ENCODE peak calls at places on chromosomes 4 and X, in ten cellular contexts. E is A549; S is IMR-90; U is cardiac muscle cell; G is heart right ventricle; Q is H1; I is CD8-positive, alpha-beta memory T cell; Y is body of pancreas; L is pancreas; O is left ventricle myocardium inferior. N is an unnamed sample.

GRCh38 chr4:28357985-28358384 is 1497.3 kb downstream of the STIM2 start:
- DNase-seq in E (peak; percentile 7), S (peak; percentile 39), U (no peak), G (no peak), Q (no peak), I (no peak), Y (no peak), L (no peak), O (no peak), N (peak; percentile 31)

GRCh38 chr4:172202480-172203076 is 389.4 kb downstream of the GALNTL6 start:
- DNase-seq in E (peak; percentile 59), S (peak; percentile 18), U (peak; percentile 22), G (no peak), Q (no peak), I (no peak), Y (no peak), L (no peak), O (no peak), N (peak; percentile 16)

GRCh38 chrX:106615041-106615440 is 3.3 kb downstream of the RADX start:
- DNase-seq in E (no peak), S (no peak), U (no peak), G (no peak), Q (no peak), I (no peak), Y (no peak), L (no peak), O (no peak), N (no peak)

GRCh38 chr4:24973471-24974251 is 57.1 kb downstream of the LGI2 start:
- DNase-seq in E (peak; percentile 48), S (peak; percentile 14), U (no peak), G (peak; percentile 51), Q (no peak), I (no peak), Y (no peak), L (no peak), O (peak; percentile 41), N (no peak)

GRCh38 chrX:46953137-46953527 is 40.9 kb downstream of the JADE3 start:
- DNase-seq in E (no peak), S (no peak), U (no peak), G (no peak), Q (no peak), I (no peak), Y (no peak), L (no peak), O (no peak), N (no peak)

GRCh38 chrX:150683536-150684146 is 9.6 kb upstream of the MTMR1 start:
- DNase-seq in E (peak; percentile 50), S (peak; percentile 33), U (peak; percentile 35), G (no peak), Q (no peak), I (no peak), Y (no peak), L (no peak), O (no peak), N (no peak)

GRCh38 chrX:267771-268261 is 13.4 kb upstream of the PLCXD1 start:
- DNase-seq in E (no peak), S (no peak), U (no peak), G (no peak), Q (no peak), I (no peak), Y (no peak), L (peak; percentile 42), O (peak; percentile 10), N (no peak)

GRCh38 chr4:148043990-148044645 is 312.2 kb downstream of the ARHGAP10 start:
- DNase-seq in E (no peak), S (no peak), U (no peak), G (peak; percentile 72), Q (no peak), I (no peak), Y (no peak), L (no peak), O (peak; percentile 76), N (no peak)

GRCh38 chrX:3548743-3549441 is 164.6 kb downstream of the PRKX start:
- DNase-seq in E (peak; percentile 58), S (peak; percentile 79), U (peak; percentile 29), G (no peak), Q (no peak), I (no peak), Y (peak; percentile 10), L (no peak), O (no peak), N (no peak)

GRCh38 chrX:100248894-100249493 is 161.1 kb downstream of the PCDH19 start:
- DNase-seq in E (no peak), S (no peak), U (no peak), G (no peak), Q (no peak), I (no peak), Y (no peak), L (no peak), O (no peak), N (no peak)

GRCh38 chr4:139171878-139172691 is 4.9 kb downstream of the ELF2 start:
- DNase-seq in E (peak; percentile 35), S (peak; percentile 55), U (no peak), G (no peak), Q (no peak), I (no peak), Y (no peak), L (no peak), O (no peak), N (no peak)

GRCh38 chr4:181792641-181793612 is 450.3 kb upstream of the TENM3 start:
- DNase-seq in E (no peak), S (no peak), U (no peak), G (no peak), Q (no peak), I (no peak), Y (no peak), L (no peak), O (no peak), N (no peak)

GRCh38 chr4:185899833-185900232 is 87.8 kb upstream of the SORBS2 start:
- DNase-seq in E (no peak), S (no peak), U (no peak), G (no peak), Q (no peak), I (no peak), Y (no peak), L (no peak), O (no peak), N (no peak)

GRCh38 chr4:53696956-53697685 is 105.8 kb upstream of the LNX1 start:
- DNase-seq in E (no peak), S (no peak), U (no peak), G (no peak), Q (no peak), I (no peak), Y (no peak), L (no peak), O (no peak), N (no peak)
- H3K9me3 ChIP-seq in E (no peaks in the 10 kb centered on the region), S (no peaks in the 10 kb centered on the region), U (no peaks in the 10 kb centered on the region), G (peaks cover 6% of the 10 kb centered on the region), Q (no peaks in the 10 kb centered on the region), I (no peaks in the 10 kb centered on the region), Y (no peaks in the 10 kb centered on the region), L (no peaks in the 10 kb centered on the region), O (no peaks in the 10 kb centered on the region), N (no peaks in the 10 kb centered on the region)

GRCh38 chrX:54357414-54358377 is at the start of gene WNK3:
- DNase-seq in E (peak; percentile 48), S (peak; percentile 57), U (peak; percentile 88), G (peak; percentile 74), Q (peak; percentile 80), I (no peak), Y (peak; percentile 61), L (peak; percentile 71), O (peak; percentile 71), N (peak; percentile 82)
- H3K4me3 ChIP-seq in E (peak within 1 kb of the TSS; percentile 68), S (peak within 1 kb of the TSS; percentile 71), U (peak within 1 kb of the TSS; percentile 64), G (peak within 1 kb of the TSS; percentile 59), Q (peak within 1 kb of the TSS; percentile 68), I (peak within 1 kb of the TSS; percentile 56), Y (peak within 1 kb of the TSS; percentile 27), L (peak within 1 kb of the TSS; percentile 12), O (peak within 1 kb of the TSS; percentile 68), N (peak within 1 kb of the TSS; percentile 61)

GRCh38 chr4:37680089-37680488 is 6.1 kb downstream of the RELL1 start:
- DNase-seq in E (no peak), S (no peak), U (no peak), G (no peak), Q (no peak), I (no peak), Y (no peak), L (no peak), O (no peak), N (no peak)

GRCh38 chr4:37674446-37674845 is 11.7 kb downstream of the RELL1 start:
- DNase-seq in E (no peak), S (no peak), U (no peak), G (no peak), Q (no peak), I (no peak), Y (no peak), L (no peak), O (no peak), N (no peak)

GRCh38 chr4:37682701-37683401 is 3.3 kb downstream of the RELL1 start:
- DNase-seq in E (peak; percentile 48), S (no peak), U (no peak), G (no peak), Q (no peak), I (no peak), Y (no peak), L (no peak), O (no peak), N (no peak)

GRCh38 chr4:37675587-37676290 is 10.4 kb downstream of the RELL1 start:
- DNase-seq in E (no peak), S (no peak), U (no peak), G (no peak), Q (no peak), I (no peak), Y (peak; percentile 26), L (no peak), O (no peak), N (no peak)

GRCh38 chr4:37678624-37679023 is 7.6 kb downstream of the RELL1 start:
- DNase-seq in E (no peak), S (no peak), U (no peak), G (no peak), Q (no peak), I (no peak), Y (no peak), L (no peak), O (no peak), N (no peak)
- H3K4me1 ChIP-seq in E (peaks cover 16% of the 10 kb centered on the region), S (no peaks in the 10 kb centered on the region), U (peaks cover 11% of the 10 kb centered on the region), G (peaks cover 73% of the 10 kb centered on the region), Q (no peaks in the 10 kb centered on the region), I (peaks cover 33% of the 10 kb centered on the region), Y (peaks cover 23% of the 10 kb centered on the region), L (peaks cover 41% of the 10 kb centered on the region), O (peaks cover 81% of the 10 kb centered on the region), N (peaks cover 6% of the 10 kb centered on the region)

GRCh38 chr4:175986-176385 is 51.7 kb downstream of the ZNF718 start:
- DNase-seq in E (no peak), S (no peak), U (no peak), G (no peak), Q (no peak), I (no peak), Y (no peak), L (no peak), O (no peak), N (no peak)

GRCh38 chr4:176995-177394 is 52.7 kb downstream of the ZNF718 start:
- DNase-seq in E (no peak), S (no peak), U (no peak), G (no peak), Q (no peak), I (no peak), Y (no peak), L (no peak), O (no peak), N (no peak)

GRCh38 chr4:173666-174314 is 49.5 kb downstream of the ZNF718 start:
- DNase-seq in E (no peak), S (no peak), U (no peak), G (no peak), Q (no peak), I (no peak), Y (no peak), L (no peak), O (no peak), N (no peak)
- H3K9me3 ChIP-seq in E (peaks cover 13% of the 10 kb centered on the region), S (peaks cover 36% of the 10 kb centered on the region), U (peaks cover 2% of the 10 kb centered on the region), G (peaks cover 100% of the 10 kb centered on the region), Q (peaks cover 23% of the 10 kb centered on the region), I (peaks cover 31% of the 10 kb centered on the region), Y (no peaks in the 10 kb centered on the region), L (no peaks in the 10 kb centered on the region), O (peaks cover 99% of the 10 kb centered on the region), N (peaks cover 2% of the 10 kb centered on the region)

N was measured in BE2C.